ENCODE peak calls at places on chromosomes 1 and 21, in eight cellular contexts. N, D, W, M, Z, G, I and J are unnamed samples.

GRCh38 chr1:10528066-10529014 is 53.6 kb downstream of the PEX14 start:
- DNase-seq in N (no peak), D (no peak), W (no peak), M (peak; percentile 98), Z (peak; percentile 64), G (no peak), I (peak; percentile 80), J (no peak)

GRCh38 chr1:196558424-196558823 is 49.8 kb downstream of the KCNT2 start:
- DNase-seq in N (no peak), D (no peak), W (no peak), M (peak; percentile 90), Z (no peak), G (no peak), I (peak; percentile 86), J (no peak)

GRCh38 chr1:52665173-52666020 is 32.4 kb downstream of the SHISAL2A start:
- DNase-seq in N (no peak), D (no peak), W (no peak), M (no peak), Z (no peak), G (no peak), I (peak; percentile 36), J (no peak)

GRCh38 chr1:112540395-112540794 is 31.6 kb downstream of the WNT2B start:
- DNase-seq in N (no peak), D (no peak), W (no peak), M (peak; percentile 31), Z (no peak), G (no peak), I (peak; percentile 78), J (no peak)

GRCh38 chr21:36127977-36128376 is 6.9 kb upstream of the CBR3 start:
- DNase-seq in N (no peak), D (no peak), W (no peak), M (peak; percentile 36), Z (no peak), G (no peak), I (no peak), J (no peak)

GRCh38 chr21:16181024-16181423 is 451.2 kb downstream of the USP25 start:
- DNase-seq in N (no peak), D (no peak), W (no peak), M (no peak), Z (no peak), G (no peak), I (peak; percentile 33), J (no peak)

GRCh38 chr1:218643281-218643680 is 298.1 kb downstream of the TGFB2 start:
- DNase-seq in N (no peak), D (no peak), W (no peak), M (no peak), Z (no peak), G (no peak), I (no peak), J (no peak)

GRCh38 chr1:1440941-1441888 is 5.7 kb downstream of the VWA1 start:
- DNase-seq in N (peak; percentile 46), D (peak; percentile 82), W (peak; percentile 63), M (peak; percentile 37), Z (peak; percentile 61), G (peak; percentile 29), I (peak; percentile 19), J (no peak)

GRCh38 chr1:222754386-222755139 is 17.6 kb downstream of the FAM177B start:
- DNase-seq in N (no peak), D (no peak), W (no peak), M (peak; percentile 98), Z (no peak), G (no peak), I (peak; percentile 97), J (no peak)

GRCh38 chr1:84737572-84737971 is 47.3 kb upstream of the SSX2IP start:
- DNase-seq in N (no peak), D (no peak), W (no peak), M (no peak), Z (no peak), G (no peak), I (no peak), J (no peak)

GRCh38 chr1:244214009-244214967 is 163.2 kb downstream of the ZBTB18 start:
- DNase-seq in N (no peak), D (no peak), W (no peak), M (peak; percentile 100), Z (no peak), G (no peak), I (peak; percentile 92), J (no peak)

GRCh38 chr1:104460880-104461279 is 711.2 kb downstream of the AMY1C start:
- DNase-seq in N (no peak), D (no peak), W (no peak), M (no peak), Z (no peak), G (no peak), I (no peak), J (no peak)

GRCh38 chr1:24713176-24713575 is 32.1 kb upstream of the CLIC4 start:
- DNase-seq in N (no peak), D (no peak), W (no peak), M (peak; percentile 75), Z (no peak), G (no peak), I (no peak), J (no peak)

GRCh38 chr21:33300701-33301631 is 23.8 kb upstream of the IFNAR1 start:
- DNase-seq in N (no peak), D (no peak), W (no peak), M (peak; percentile 77), Z (no peak), G (no peak), I (no peak), J (no peak)

GRCh38 chr1:157961805-157962762 is 31.4 kb upstream of the KIRREL1 start:
- DNase-seq in N (no peak), D (no peak), W (no peak), M (peak; percentile 80), Z (no peak), G (no peak), I (peak; percentile 82), J (no peak)

GRCh38 chr1:219124163-219124562 is 49.5 kb upstream of the LYPLAL1 start:
- DNase-seq in N (no peak), D (no peak), W (no peak), M (no peak), Z (no peak), G (no peak), I (no peak), J (no peak)